ENCODE peak calls at places on chromosomes 2 and 18, in eight cellular contexts. Y is BE2C, D is sigmoid colon, U is keratinocyte, P is right atrium auricular region, M is Caco-2, L is fibroblast of mammary gland, A is IMR-90. B is an unnamed sample.

GRCh38 chr18:48539406-48540328 is 836 bp downstream of the CTIF start:
- DNase-seq in Y (peak), D (peak), U (no peak), P (peak), M (no peak), L (peak), A (peak), B (peak)

GRCh38 chr2:120741514-120742448 is 6.1 kb downstream of the GLI2 start:
- DNase-seq in Y (no peak), D (no peak), U (no peak), P (peak), M (peak), L (no peak), A (no peak), B (no peak)

GRCh38 chr2:19542796-19543195 is 184.4 kb upstream of the OSR1 start:
- DNase-seq in Y (no peak), D (no peak), U (no peak), P (no peak), M (no peak), L (peak), A (no peak), B (no peak)

GRCh38 chr2:141554810-141555209 is 576.0 kb downstream of the LRP1B start:
- DNase-seq in Y (peak), D (no peak), U (no peak), P (no peak), M (peak), L (peak), A (peak), B (peak)

GRCh38 chr2:210169871-210170441 is 1.3 kb downstream of the KANSL1L start:
- DNase-seq in Y (no peak), D (no peak), U (no peak), P (no peak), M (no peak), L (peak), A (peak), B (peak)

GRCh38 chr2:75087726-75088125 is 111.6 kb downstream of the TACR1 start:
- DNase-seq in Y (no peak), D (no peak), U (no peak), P (no peak), M (no peak), L (no peak), A (peak), B (no peak)

GRCh38 chr2:37378411-37378810 is 34.0 kb downstream of the QPCT start:
- DNase-seq in Y (no peak), D (no peak), U (peak), P (no peak), M (no peak), L (peak), A (peak), B (peak)

GRCh38 chr2:151999058-151999457 is 99.8 kb downstream of the CACNB4 start:
- DNase-seq in Y (peak), D (no peak), U (peak), P (peak), M (peak), L (peak), A (peak), B (peak)

GRCh38 chr2:161032635-161033034 is 127.6 kb upstream of the TANK start:
- DNase-seq in Y (no peak), D (no peak), U (no peak), P (no peak), M (no peak), L (no peak), A (no peak), B (no peak)

GRCh38 chr2:147469471-147469870 is 375.4 kb upstream of the ACVR2A start:
- DNase-seq in Y (no peak), D (no peak), U (no peak), P (no peak), M (no peak), L (no peak), A (no peak), B (no peak)

GRCh38 chr2:11446733-11447248 is 19.2 kb downstream of the E2F6 start:
- DNase-seq in Y (peak), D (peak), U (peak), P (peak), M (peak), L (peak), A (peak), B (peak)

GRCh38 chr18:74869904-74870863 is 272.5 kb downstream of the ZNF407 start:
- DNase-seq in Y (no peak), D (no peak), U (no peak), P (no peak), M (no peak), L (no peak), A (peak), B (peak)
- H3K4me3 ChIP-seq in Y (no peak), D (no peak), U (no peak), P (no peak), M (no peak), L (no peak), A (no peak), B (no peak)

GRCh38 chr2:154758871-154759270 is 60.4 kb downstream of the KCNJ3 start:
- DNase-seq in Y (no peak), D (no peak), U (no peak), P (no peak), M (no peak), L (no peak), A (no peak), B (no peak)
- TF ChIP-seq CTCF in Y (no peak), D (no peak), U (no peak), P (no peak), M (no peak), L (no peak), A (no peak), B (no peak)

GRCh38 chr18:10443001-10443400 is 11.4 kb upstream of the APCDD1 start:
- DNase-seq in Y (no peak), D (no peak), U (no peak), P (no peak), M (no peak), L (no peak), A (no peak), B (no peak)

GRCh38 chr18:10442551-10442971 is 11.9 kb upstream of the APCDD1 start:
- DNase-seq in Y (no peak), D (no peak), U (no peak), P (no peak), M (no peak), L (no peak), A (no peak), B (no peak)

GRCh38 chr18:10441472-10441871 is 13.0 kb upstream of the APCDD1 start:
- DNase-seq in Y (no peak), D (no peak), U (no peak), P (no peak), M (no peak), L (no peak), A (no peak), B (no peak)

GRCh38 chr18:10439898-10440297 is 14.5 kb upstream of the APCDD1 start:
- DNase-seq in Y (no peak), D (no peak), U (no peak), P (no peak), M (no peak), L (no peak), A (no peak), B (no peak)

DNA sequence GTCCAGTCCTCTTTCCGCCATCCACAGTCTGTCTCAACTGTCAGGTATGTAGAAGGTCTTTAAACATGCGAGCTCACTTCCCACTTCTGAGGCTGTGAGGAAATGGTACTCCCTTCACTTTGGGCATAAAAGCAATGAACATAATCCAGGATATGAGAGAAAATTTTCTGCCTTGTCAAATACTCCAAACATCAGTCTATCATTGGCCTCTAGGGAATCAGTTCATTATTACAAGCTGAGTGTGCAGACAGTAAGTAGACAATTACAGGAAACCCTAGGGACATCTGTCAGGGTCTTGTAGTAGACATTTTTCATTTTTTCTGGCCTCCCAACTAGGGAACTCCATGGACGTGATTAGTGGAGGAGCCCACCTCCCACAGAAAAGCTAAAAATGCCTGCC is 13.6 kb upstream of the APCDD1 start:
- DNase-seq in Y (no peak), D (no peak), U (no peak), P (no peak), M (no peak), L (no peak), A (no peak), B (no peak)
- H3K4me3 ChIP-seq in Y (no peak), D (no peak), U (no peak), P (no peak), M (no peak), L (no peak), A (no peak), B (no peak)

GRCh38 chr2:231613054-231613654 is 20.5 kb downstream of the TEX44 start:
- DNase-seq in Y (no peak), D (peak), U (no peak), P (no peak), M (no peak), L (no peak), A (no peak), B (peak)

GRCh38 chr2:231615058-231615671 is 22.5 kb downstream of the TEX44 start:
- DNase-seq in Y (no peak), D (peak), U (no peak), P (no peak), M (peak), L (no peak), A (no peak), B (no peak)

GRCh38 chr2:231612199-231613053 is 19.8 kb downstream of the TEX44 start:
- DNase-seq in Y (peak), D (peak), U (peak), P (peak), M (peak), L (peak), A (peak), B (peak)

GRCh38 chr2:231614559-231615057 is 21.9 kb downstream of the TEX44 start:
- DNase-seq in Y (no peak), D (no peak), U (no peak), P (no peak), M (no peak), L (no peak), A (no peak), B (no peak)

GRCh38 chr2:231613655-231614558 is 21.2 kb downstream of the TEX44 start:
- DNase-seq in Y (peak), D (peak), U (no peak), P (peak), M (peak), L (peak), A (peak), B (peak)
- TF ChIP-seq CTCF in Y (peak), D (peak), U (peak), P (peak), M (no peak), L (no peak), A (peak), B (no peak)

GRCh38 chr2:164812378-164812777 is 29.2 kb downstream of the COBLL1 start:
- DNase-seq in Y (no peak), D (no peak), U (no peak), P (no peak), M (no peak), L (no peak), A (no peak), B (no peak)
- H3K4me3 ChIP-seq in Y (no peak), D (no peak), U (no peak), P (no peak), M (no peak), L (no peak), A (no peak), B (no peak)

B was measured in fibroblast of pulmonary artery.